ENCODE peak calls at places on chromosomes 6 and 20, in four cellular contexts. C is K562, S is GM12878, E is HepG2. T is an unnamed sample.

GRCh38 chr6:67629268-67629667 is 1005.8 kb upstream of the ADGRB3 start:
- DNase-seq in S (no peak), E (no peak), C (no peak), T (no peak)

GRCh38 chr6:158041788-158042187 is 60.1 kb downstream of the SYNJ2 start:
- DNase-seq in C (no peak), S (no peak), E (no peak), T (no peak)

GRCh38 chr6:137830562-137830961 is 36.5 kb upstream of the TNFAIP3 start:
- DNase-seq in C (no peak), E (no peak), S (no peak), T (no peak)

GRCh38 chr6:56772737-56773184 is 130.1 kb upstream of the DST start:
- DNase-seq in C (no peak), S (no peak), E (no peak), T (peak)

GRCh38 chr6:142926494-142927273 is 18.3 kb downstream of the HIVEP2 start:
- DNase-seq in E (peak), C (peak), S (no peak), T (peak)

GRCh38 chr6:108565893-108566292 is 5.2 kb downstream of the FOXO3 start:
- DNase-seq in S (no peak), C (peak), E (peak), T (no peak)

GRCh38 chr20:45010399-45010828 is 44.1 kb downstream of the STK4 start:
- DNase-seq in S (no peak), E (no peak), C (no peak), T (no peak)

GRCh38 chr6:34531580-34532201 is 24.4 kb downstream of the SPDEF start:
- DNase-seq in C (peak), S (peak), E (no peak), T (no peak)

GRCh38 chr6:43917878-43918382 is 147.9 kb downstream of the VEGFA start:
- DNase-seq in S (no peak), E (no peak), C (peak), T (no peak)

GRCh38 chr6:43292341-43292740 is 5.7 kb upstream of the SLC22A7 start:
- DNase-seq in E (no peak), S (no peak), C (no peak), T (no peak)

DNA sequence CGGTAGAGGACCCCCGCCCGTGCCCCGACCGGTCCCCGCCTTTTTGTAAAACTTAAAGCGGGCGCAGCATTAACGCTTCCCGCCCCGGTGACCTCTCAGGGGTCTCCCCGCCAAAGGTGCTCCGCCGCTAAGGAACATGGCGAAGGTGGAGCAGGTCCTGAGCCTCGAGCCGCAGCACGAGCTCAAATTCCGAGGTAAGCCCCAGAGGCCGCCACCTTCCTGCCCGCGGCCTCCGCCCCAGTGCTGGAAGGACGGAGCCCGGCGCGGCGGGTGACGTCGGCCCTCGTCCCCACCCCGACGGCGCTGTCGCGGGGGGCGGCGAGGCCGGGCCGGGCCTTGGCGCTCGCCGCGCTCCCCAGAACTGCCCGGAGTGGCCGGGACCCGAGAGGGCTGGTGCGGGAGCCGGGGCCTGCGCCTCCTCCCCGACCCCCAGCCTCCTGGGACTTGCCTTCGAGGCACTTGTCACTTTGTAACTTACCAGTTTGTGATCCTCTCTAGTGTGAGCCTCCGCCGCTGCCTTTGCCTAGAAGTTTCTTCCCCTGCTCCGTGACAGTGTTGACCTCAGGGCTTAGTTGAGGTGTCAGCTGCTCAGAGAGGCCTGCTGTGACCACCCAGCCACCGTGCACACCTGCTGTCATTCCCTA is 417 bp downstream of the VAPB start:
- DNase-seq in C (peak), E (peak), S (no peak), T (peak)
- TF ChIP-seq EP300 in C (no peak), E (no peak), S (no peak), T (no peak)

DNA sequence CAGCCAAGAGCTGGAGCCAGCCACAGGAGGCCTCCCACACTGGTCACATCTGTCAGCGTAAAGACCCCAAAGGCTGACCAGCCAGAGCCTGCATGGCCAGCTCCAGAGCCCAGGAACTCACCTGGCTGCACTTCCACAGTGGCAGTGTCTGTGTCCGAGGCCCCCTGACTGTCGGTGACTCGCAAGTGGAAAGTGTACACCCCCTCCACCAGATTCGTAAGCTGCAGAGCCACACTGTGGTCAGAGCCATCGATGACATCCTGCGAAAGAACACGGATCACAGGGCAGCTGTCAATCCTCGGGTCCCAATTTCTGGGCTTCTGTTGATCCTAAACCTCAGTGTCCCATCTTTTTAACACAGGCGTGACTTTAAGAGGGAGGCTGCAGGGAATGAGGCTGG is 69.3 kb downstream of the ALDH5A1 start:
- DNase-seq in E (no peak), S (no peak), C (no peak), T (no peak)
- H3K27ac ChIP-seq in E (no peak), S (no peak), C (no peak), T (no peak)

GRCh38 chr20:58141971-58142842 is 86.2 kb downstream of the ANKRD60 start:
- DNase-seq in S (no peak), E (no peak), C (no peak), T (no peak)
- TF ChIP-seq MYC in S (no peak), E (no peak), C (no peak), T (no peak)

GRCh38 chr6:139858444-139858843 is 484.0 kb upstream of the CITED2 start:
- DNase-seq in C (no peak), S (no peak), E (no peak), T (no peak)

GRCh38 chr6:139862311-139862710 is 487.9 kb upstream of the CITED2 start:
- DNase-seq in S (no peak), C (no peak), E (no peak), T (no peak)

GRCh38 chr6:139863356-139863755 is 488.9 kb upstream of the CITED2 start:
- DNase-seq in C (no peak), E (no peak), S (no peak), T (no peak)

GRCh38 chr6:139857143-139857542 is 482.7 kb upstream of the CITED2 start:
- DNase-seq in C (no peak), E (no peak), S (no peak), T (no peak)

GRCh38 chr6:139860193-139860592 is 485.7 kb upstream of the CITED2 start:
- DNase-seq in S (no peak), E (no peak), C (no peak), T (no peak)
- TF ChIP-seq EP300 in S (no peak), E (no peak), C (no peak), T (no peak)

DNA sequence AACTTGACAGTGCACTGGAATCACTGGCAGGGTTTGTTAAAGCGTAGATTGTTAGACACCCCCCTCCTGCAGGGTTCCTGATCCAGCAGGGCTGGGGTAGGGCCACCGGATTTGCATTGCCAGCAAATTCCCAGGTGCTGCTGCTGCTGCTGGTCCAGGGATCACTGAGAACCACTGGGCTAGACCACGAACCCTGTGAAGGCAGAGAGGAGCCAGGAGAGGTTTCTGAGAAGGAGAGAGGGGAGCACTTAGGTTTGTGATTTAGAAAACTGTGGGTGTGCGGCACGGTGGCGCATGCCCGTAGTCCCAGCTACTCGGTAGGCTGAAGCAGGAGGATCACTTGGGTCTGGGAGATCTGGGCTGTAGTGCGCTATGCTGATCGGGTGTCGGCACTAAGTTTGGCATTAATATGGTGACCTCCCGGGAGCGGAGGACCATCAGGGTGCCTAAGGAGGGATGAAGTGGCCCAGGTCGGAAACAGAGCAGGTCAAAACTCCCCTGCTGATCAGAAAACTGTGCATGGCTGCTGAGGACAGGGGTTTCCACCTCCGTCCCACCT is 53.6 kb upstream of the FAM83D start:
- DNase-seq in S (no peak), C (no peak), E (no peak), T (no peak)
- H3K27ac ChIP-seq in S (peak), C (no peak), E (no peak), T (no peak)

DNA sequence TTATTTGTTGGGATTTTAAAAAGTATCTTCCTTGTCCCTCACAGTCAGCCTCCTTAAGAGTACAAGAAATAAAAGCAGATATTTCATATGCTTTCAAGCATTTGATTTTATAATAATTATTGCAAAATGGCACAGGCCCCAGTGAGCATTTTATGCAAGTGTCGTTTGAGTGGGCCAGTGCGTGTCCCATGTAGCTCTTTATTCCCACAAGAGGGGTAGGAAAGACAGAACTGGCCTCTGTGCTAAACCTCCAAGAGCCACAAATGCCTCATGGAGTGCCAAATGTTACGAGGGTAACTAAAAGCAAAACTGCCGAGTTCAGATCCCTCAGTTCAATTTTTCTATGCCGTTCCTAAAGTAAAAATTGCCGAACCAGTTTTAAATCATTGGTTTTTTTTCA is 12.7 kb downstream of the GPLD1 start:
- DNase-seq in C (no peak), E (no peak), S (no peak), T (no peak)
- TF ChIP-seq MYC in C (no peak), E (no peak), S (no peak), T (no peak)

GRCh38 chr6:6707143-6707542 is 118.6 kb downstream of the LY86 start:
- DNase-seq in E (no peak), S (no peak), C (no peak), T (no peak)

GRCh38 chr6:6701864-6702263 is 113.3 kb downstream of the LY86 start:
- DNase-seq in S (no peak), C (peak), E (no peak), T (no peak)

GRCh38 chr6:6703720-6704422 is 115.4 kb downstream of the LY86 start:
- DNase-seq in E (no peak), S (no peak), C (no peak), T (no peak)

GRCh38 chr6:6705061-6705425 is 116.5 kb downstream of the LY86 start:
- DNase-seq in S (no peak), C (no peak), E (no peak), T (no peak)

DNA sequence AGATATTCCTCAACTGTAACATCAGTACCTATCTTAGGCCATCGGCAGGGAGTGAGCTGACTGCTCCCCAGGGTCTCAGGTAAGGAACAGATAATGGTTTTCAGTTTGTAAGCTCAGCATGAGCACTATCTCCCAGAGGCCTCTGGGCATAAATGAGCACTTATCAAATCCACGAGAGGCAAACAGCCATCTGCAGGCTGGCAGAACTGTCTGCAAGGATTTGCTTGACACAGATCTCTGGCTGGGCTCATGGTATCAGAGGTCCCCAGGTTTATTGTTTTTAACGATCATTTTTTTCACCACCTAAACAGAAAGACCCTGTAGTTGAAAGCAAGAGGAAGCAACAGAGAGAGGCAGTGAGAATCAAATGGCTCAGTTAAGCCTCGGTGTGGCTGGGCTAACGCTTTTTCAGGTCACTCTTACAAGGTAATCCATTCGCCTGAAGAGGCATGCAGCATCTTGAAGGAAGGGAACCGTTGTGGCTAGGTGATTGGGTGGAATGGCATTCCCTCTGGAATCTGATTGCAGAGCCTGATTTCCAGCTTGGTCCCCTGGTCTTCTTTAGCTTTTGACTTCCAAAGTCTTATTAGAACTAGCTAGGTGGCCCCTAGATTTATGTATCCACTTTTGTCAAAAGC is 116.0 kb downstream of the LY86 start:
- DNase-seq in E (no peak), S (no peak), C (peak), T (no peak)
- TF ChIP-seq EP300 in E (no peak), S (no peak), C (peak), T (no peak)

GRCh38 chr6:125598422-125598821 is 151.0 kb upstream of the HEY2 start:
- DNase-seq in S (no peak), C (peak), E (no peak), T (peak)
- H3K27ac ChIP-seq in S (no peak), C (no peak), E (no peak), T (no peak)